ENCODE peak calls at places on chromosome 3, in nine cellular contexts. G is GM12865; A is NCI-H2081; W is neural progenitor cell; Q is neural crest cell; X is head of caudate nucleus; D is neuronal stem cell; J is stimulated activated CD8-positive, alpha-beta memory T cell treated with anti-CD3 and anti-CD28 coated beads, Interleukin-2, amount 100 ng/mL, for 1 hour; M is AG08396. S is an unnamed sample.

GRCh38 chr3:170270282-170270891 is 48.2 kb downstream of the PRKCI start:
- DNase-seq in G (no peak), A (no peak), W (no peak), Q (no peak), X (no peak), D (no peak), J (no peak), M (no peak), S (no peak)

GRCh38 chr3:14876942-14877341 is 58.2 kb downstream of the FGD5 start:
- DNase-seq in G (no peak), A (peak; percentile 77), W (no peak), Q (no peak), X (no peak), D (no peak), J (no peak), M (peak; percentile 34), S (peak; percentile 31)

GRCh38 chr3:184602406-184603155 is 41.0 kb downstream of the EPHB3 start:
- DNase-seq in G (no peak), A (no peak), W (peak; percentile 59), Q (no peak), X (no peak), D (no peak), J (no peak), M (no peak), S (no peak)

GRCh38 chr3:161221881-161222600 is 930 bp downstream of the NMD3 start:
- DNase-seq in G (peak; percentile 50), A (peak; percentile 18), W (no peak), Q (no peak), X (peak; percentile 37), D (no peak), J (no peak), M (peak; percentile 46), S (no peak)

GRCh38 chr3:43031490-43032216 is 52.5 kb downstream of the GASK1A start:
- DNase-seq in G (no peak), A (no peak), W (no peak), Q (no peak), X (no peak), D (no peak), J (no peak), M (no peak), S (no peak)

GRCh38 chr3:58175098-58175428 is 35.7 kb downstream of the DNASE1L3 start:
- DNase-seq in G (no peak), A (no peak), W (no peak), Q (no peak), X (no peak), D (no peak), J (no peak), M (no peak), S (no peak)

GRCh38 chr3:104805042-104805441 is 561.7 kb upstream of the ALCAM start:
- DNase-seq in G (no peak), A (peak; percentile 100), W (no peak), Q (no peak), X (no peak), D (no peak), J (no peak), M (no peak), S (peak; percentile 53)

GRCh38 chr3:28467414-28467813 is 118.8 kb upstream of the AZI2 start:
- DNase-seq in G (no peak), A (no peak), W (no peak), Q (no peak), X (no peak), D (no peak), J (no peak), M (no peak), S (no peak)

GRCh38 chr3:51935886-51936755 is 5.6 kb downstream of the RRP9 start:
- DNase-seq in G (no peak), A (no peak), W (no peak), Q (no peak), X (no peak), D (no peak), J (no peak), M (no peak), S (no peak)

S was measured in DMS153.